ENCODE peak calls at places on chromosome 16, in eight cellular contexts. One of them, this sample, is unnamed.

GRCh38 chr16:12390644-12391043 is 413.0 kb downstream of the CPPED1 start:
- DNase-seq in ovary: no peak
- DNase-seq in A549: no peak
- DNase-seq in GM12878: no peak
- DNase-seq in suprapubic skin: no peak
- DNase-seq in sigmoid colon: no peak
- DNase-seq in H1: no peak
- DNase-seq in transverse colon: no peak
- DNase-seq in this sample: no peak

GRCh38 chr16:75296606-75297005 is 45.2 kb upstream of the BCAR1 start:
- DNase-seq in ovary: peak; percentile 58
- DNase-seq in A549: no peak
- DNase-seq in GM12878: no peak
- DNase-seq in suprapubic skin: no peak
- DNase-seq in sigmoid colon: peak; percentile 71
- DNase-seq in H1: no peak
- DNase-seq in transverse colon: no peak
- DNase-seq in this sample: no peak

GRCh38 chr16:19766554-19766884 is 48.4 kb downstream of the IQCK start:
- DNase-seq in ovary: no peak
- DNase-seq in A549: no peak
- DNase-seq in GM12878: no peak
- DNase-seq in suprapubic skin: no peak
- DNase-seq in sigmoid colon: no peak
- DNase-seq in H1: no peak
- DNase-seq in transverse colon: no peak
- DNase-seq in this sample: no peak

GRCh38 chr16:46747777-46748651 is at the start of gene MYLK3:
- DNase-seq in ovary: no peak
- DNase-seq in A549: no peak
- DNase-seq in GM12878: no peak
- DNase-seq in suprapubic skin: no peak
- DNase-seq in sigmoid colon: peak; percentile 54
- DNase-seq in H1: peak; percentile 38
- DNase-seq in transverse colon: no peak
- DNase-seq in this sample: no peak

GRCh38 chr16:88686439-88687253 is at the start of gene SNAI3:
- DNase-seq in ovary: no peak
- DNase-seq in A549: peak; percentile 63
- DNase-seq in GM12878: no peak
- DNase-seq in suprapubic skin: no peak
- DNase-seq in sigmoid colon: no peak
- DNase-seq in H1: peak; percentile 23
- DNase-seq in transverse colon: peak; percentile 95
- DNase-seq in this sample: peak; percentile 95

GRCh38 chr16:56753410-56753809 is 23.5 kb downstream of the NUP93 start:
- DNase-seq in ovary: no peak
- DNase-seq in A549: no peak
- DNase-seq in GM12878: no peak
- DNase-seq in suprapubic skin: no peak
- DNase-seq in sigmoid colon: no peak
- DNase-seq in H1: no peak
- DNase-seq in transverse colon: no peak
- DNase-seq in this sample: no peak

GRCh38 chr16:21656795-21657768 is 4.7 kb upstream of the IGSF6 start:
- DNase-seq in ovary: no peak
- DNase-seq in A549: peak; percentile 60
- DNase-seq in GM12878: peak; percentile 32
- DNase-seq in suprapubic skin: no peak
- DNase-seq in sigmoid colon: no peak
- DNase-seq in H1: no peak
- DNase-seq in transverse colon: no peak
- DNase-seq in this sample: no peak

GRCh38 chr16:86797700-86798099 is 219.4 kb downstream of the FOXL1 start:
- DNase-seq in ovary: no peak
- DNase-seq in A549: no peak
- DNase-seq in GM12878: no peak
- DNase-seq in suprapubic skin: no peak
- DNase-seq in sigmoid colon: no peak
- DNase-seq in H1: no peak
- DNase-seq in transverse colon: no peak
- DNase-seq in this sample: no peak

GRCh38 chr16:8962393-8963009 is 1.2 kb downstream of the USP7 start:
- DNase-seq in ovary: no peak
- DNase-seq in A549: no peak
- DNase-seq in GM12878: no peak
- DNase-seq in suprapubic skin: no peak
- DNase-seq in sigmoid colon: no peak
- DNase-seq in H1: no peak
- DNase-seq in transverse colon: peak; percentile 71
- DNase-seq in this sample: peak; percentile 50

GRCh38 chr16:57749101-57749692 is 13.6 kb downstream of the KATNB1 start:
- DNase-seq in ovary: no peak
- DNase-seq in A549: no peak
- DNase-seq in GM12878: no peak
- DNase-seq in suprapubic skin: no peak
- DNase-seq in sigmoid colon: no peak
- DNase-seq in H1: no peak
- DNase-seq in transverse colon: no peak
- DNase-seq in this sample: no peak

GRCh38 chr16:23406546-23407240 is 46.3 kb downstream of the COG7 start:
- DNase-seq in ovary: no peak
- DNase-seq in A549: no peak
- DNase-seq in GM12878: no peak
- DNase-seq in suprapubic skin: no peak
- DNase-seq in sigmoid colon: peak; percentile 44
- DNase-seq in H1: no peak
- DNase-seq in transverse colon: no peak
- DNase-seq in this sample: no peak

GRCh38 chr16:69471121-69471520 is 46.7 kb downstream of the CYB5B start:
- DNase-seq in ovary: no peak
- DNase-seq in A549: no peak
- DNase-seq in GM12878: no peak
- DNase-seq in suprapubic skin: no peak
- DNase-seq in sigmoid colon: no peak
- DNase-seq in H1: no peak
- DNase-seq in transverse colon: no peak
- DNase-seq in this sample: no peak

GRCh38 chr16:28879261-28879840 is 1.1 kb downstream of the ATP2A1 start:
- DNase-seq in ovary: no peak
- DNase-seq in A549: no peak
- DNase-seq in GM12878: no peak
- DNase-seq in suprapubic skin: no peak
- DNase-seq in sigmoid colon: no peak
- DNase-seq in H1: no peak
- DNase-seq in transverse colon: peak; percentile 22
- DNase-seq in this sample: no peak

GRCh38 chr16:56102159-56102798 is 89.0 kb upstream of the GNAO1 start:
- DNase-seq in ovary: peak; percentile 26
- DNase-seq in A549: no peak
- DNase-seq in GM12878: no peak
- DNase-seq in suprapubic skin: no peak
- DNase-seq in sigmoid colon: peak; percentile 81
- DNase-seq in H1: no peak
- DNase-seq in transverse colon: peak; percentile 12
- DNase-seq in this sample: no peak

GRCh38 chr16:31436221-31437045 is 6.2 kb downstream of the ZNF843 start:
- DNase-seq in ovary: no peak
- DNase-seq in A549: no peak
- DNase-seq in GM12878: no peak
- DNase-seq in suprapubic skin: no peak
- DNase-seq in sigmoid colon: peak; percentile 34
- DNase-seq in H1: no peak
- DNase-seq in transverse colon: no peak
- DNase-seq in this sample: no peak

GRCh38 chr16:86874141-86874540 is 295.8 kb downstream of the FOXL1 start:
- DNase-seq in ovary: no peak
- DNase-seq in A549: no peak
- DNase-seq in GM12878: no peak
- DNase-seq in suprapubic skin: no peak
- DNase-seq in sigmoid colon: no peak
- DNase-seq in H1: peak; percentile 19
- DNase-seq in transverse colon: no peak
- DNase-seq in this sample: no peak

GRCh38 chr16:89200124-89200849 is at the start of gene SLC22A31:
- DNase-seq in ovary: no peak
- DNase-seq in A549: no peak
- DNase-seq in GM12878: no peak
- DNase-seq in suprapubic skin: no peak
- DNase-seq in sigmoid colon: no peak
- DNase-seq in H1: no peak
- DNase-seq in transverse colon: no peak
- DNase-seq in this sample: no peak

GRCh38 chr16:66525396-66526180 is 24.3 kb downstream of the TK2 start:
- DNase-seq in ovary: no peak
- DNase-seq in A549: no peak
- DNase-seq in GM12878: no peak
- DNase-seq in suprapubic skin: no peak
- DNase-seq in sigmoid colon: no peak
- DNase-seq in H1: no peak
- DNase-seq in transverse colon: no peak
- DNase-seq in this sample: no peak

GRCh38 chr16:63744077-63744874 is 1377.6 kb downstream of the CDH11 start:
- DNase-seq in ovary: no peak
- DNase-seq in A549: no peak
- DNase-seq in GM12878: no peak
- DNase-seq in suprapubic skin: no peak
- DNase-seq in sigmoid colon: no peak
- DNase-seq in H1: no peak
- DNase-seq in transverse colon: no peak
- DNase-seq in this sample: no peak
- TF ChIP-seq CTCF in ovary: no peak
- TF ChIP-seq CTCF in A549: no peak
- TF ChIP-seq CTCF in GM12878: no peak
- TF ChIP-seq CTCF in suprapubic skin: no peak
- TF ChIP-seq CTCF in sigmoid colon: no peak
- TF ChIP-seq CTCF in H1: no peak
- TF ChIP-seq CTCF in transverse colon: no peak
- TF ChIP-seq CTCF in this sample: no peak

GRCh38 chr16:11248133-11248532 is 7.9 kb downstream of the SOCS1 start:
- DNase-seq in ovary: no peak
- DNase-seq in A549: no peak
- DNase-seq in GM12878: no peak
- DNase-seq in suprapubic skin: no peak
- DNase-seq in sigmoid colon: no peak
- DNase-seq in H1: no peak
- DNase-seq in transverse colon: no peak
- DNase-seq in this sample: no peak
- TF ChIP-seq EP300 in ovary: no peak
- TF ChIP-seq EP300 in A549: no peak
- TF ChIP-seq EP300 in GM12878: no peak
- TF ChIP-seq EP300 in suprapubic skin: no peak
- TF ChIP-seq EP300 in sigmoid colon: no peak
- TF ChIP-seq EP300 in H1: no peak
- TF ChIP-seq EP300 in transverse colon: no peak
- TF ChIP-seq EP300 in this sample: no peak

GRCh38 chr16:85171004-85171808 is 58.9 kb upstream of the CIBAR2 start:
- DNase-seq in ovary: no peak
- DNase-seq in A549: no peak
- DNase-seq in GM12878: no peak
- DNase-seq in suprapubic skin: no peak
- DNase-seq in sigmoid colon: no peak
- DNase-seq in H1: no peak
- DNase-seq in transverse colon: no peak
- DNase-seq in this sample: no peak
- H3K4me1 ChIP-seq in ovary: peaks cover 29% of the 10 kb centered on the region
- H3K4me1 ChIP-seq in A549: peaks cover 60% of the 10 kb centered on the region
- H3K4me1 ChIP-seq in GM12878: no peaks in the 10 kb centered on the region
- H3K4me1 ChIP-seq in suprapubic skin: peaks cover 80% of the 10 kb centered on the region
- H3K4me1 ChIP-seq in sigmoid colon: peaks cover 85% of the 10 kb centered on the region
- H3K4me1 ChIP-seq in H1: peaks cover 6% of the 10 kb centered on the region
- H3K4me1 ChIP-seq in transverse colon: peaks cover 58% of the 10 kb centered on the region
- H3K4me1 ChIP-seq in this sample: peaks cover 94% of the 10 kb centered on the region

GRCh38 chr16:1902547-1903219 is 15.5 kb downstream of the HS3ST6 start:
- DNase-seq in ovary: no peak
- DNase-seq in A549: no peak
- DNase-seq in GM12878: no peak
- DNase-seq in suprapubic skin: no peak
- DNase-seq in sigmoid colon: no peak
- DNase-seq in H1: no peak
- DNase-seq in transverse colon: no peak
- DNase-seq in this sample: no peak
- TF ChIP-seq CTCF in ovary: no peak
- TF ChIP-seq CTCF in A549: no peak
- TF ChIP-seq CTCF in GM12878: no peak
- TF ChIP-seq CTCF in suprapubic skin: no peak
- TF ChIP-seq CTCF in sigmoid colon: no peak
- TF ChIP-seq CTCF in H1: no peak
- TF ChIP-seq CTCF in transverse colon: no peak
- TF ChIP-seq CTCF in this sample: no peak

DNA sequence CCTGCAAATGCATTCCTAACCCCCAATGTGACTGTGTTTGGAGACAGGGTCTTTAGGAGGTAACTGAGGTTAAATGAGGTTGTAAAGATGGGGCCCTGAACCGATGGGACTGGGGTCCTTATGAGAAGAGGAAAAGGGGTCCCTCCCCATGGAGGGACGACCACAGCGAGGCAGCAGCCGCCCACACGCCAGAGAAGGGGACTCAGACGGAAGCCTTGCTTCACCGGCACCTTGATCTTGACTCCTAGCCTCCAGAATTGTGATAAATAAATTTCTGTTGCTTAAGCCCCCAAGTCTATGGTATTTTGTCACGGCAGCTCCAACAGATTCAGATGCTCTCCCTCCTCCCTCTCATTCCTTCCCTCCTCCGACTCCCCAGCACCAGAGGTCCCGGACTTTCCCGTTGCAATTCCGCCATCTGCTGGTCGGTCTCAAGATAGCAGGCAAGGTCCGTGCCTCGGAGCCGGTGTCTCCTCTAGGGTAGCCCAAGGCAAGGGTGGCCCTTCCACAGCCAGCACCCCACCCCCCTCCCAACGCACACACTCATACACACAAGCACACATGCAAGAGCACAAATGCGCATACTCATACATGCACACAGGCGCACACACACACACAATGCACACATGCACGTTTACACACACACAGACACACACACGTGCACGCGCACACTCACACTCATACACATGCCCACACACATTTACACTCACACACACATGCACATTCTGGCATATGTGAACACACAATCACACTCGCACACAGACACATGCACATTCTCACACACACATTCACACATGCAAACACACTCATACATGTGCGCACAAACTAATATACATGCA is 23.1 kb upstream of the C16orf78 start:
- DNase-seq in ovary: peak; percentile 28
- DNase-seq in A549: peak; percentile 41
- DNase-seq in GM12878: no peak
- DNase-seq in suprapubic skin: peak; percentile 81
- DNase-seq in sigmoid colon: no peak
- DNase-seq in H1: no peak
- DNase-seq in transverse colon: peak; percentile 71
- DNase-seq in this sample: peak; percentile 65
- TF ChIP-seq EP300 in ovary: no peak
- TF ChIP-seq EP300 in A549: no peak
- TF ChIP-seq EP300 in GM12878: no peak
- TF ChIP-seq EP300 in suprapubic skin: no peak
- TF ChIP-seq EP300 in sigmoid colon: no peak
- TF ChIP-seq EP300 in H1: no peak
- TF ChIP-seq EP300 in transverse colon: no peak
- TF ChIP-seq EP300 in this sample: no peak

GRCh38 chr16:27161398-27161797 is 41.9 kb upstream of the KDM8 start:
- DNase-seq in ovary: no peak
- DNase-seq in A549: no peak
- DNase-seq in GM12878: no peak
- DNase-seq in suprapubic skin: no peak
- DNase-seq in sigmoid colon: no peak
- DNase-seq in H1: no peak
- DNase-seq in transverse colon: no peak
- DNase-seq in this sample: no peak
- H3K4me1 ChIP-seq in ovary: no peaks in the 10 kb centered on the region
- H3K4me1 ChIP-seq in A549: no peaks in the 10 kb centered on the region
- H3K4me1 ChIP-seq in GM12878: no peaks in the 10 kb centered on the region
- H3K4me1 ChIP-seq in suprapubic skin: no peaks in the 10 kb centered on the region
- H3K4me1 ChIP-seq in sigmoid colon: no peaks in the 10 kb centered on the region
- H3K4me1 ChIP-seq in H1: no peaks in the 10 kb centered on the region
- H3K4me1 ChIP-seq in transverse colon: no peaks in the 10 kb centered on the region
- H3K4me1 ChIP-seq in this sample: no peaks in the 10 kb centered on the region

This sample was measured in stomach.